ENCODE peak calls at places on chromosomes 1 and 21, in eight cellular contexts. W, D, T, Y, M, R, X and K are unnamed samples.

GRCh38 chr1:191608367-191608766 is 549.9 kb upstream of the RGS18 start:
- DNase-seq in X (no peak), Y (peak; percentile 2), T (no peak), R (no peak), D (no peak), M (no peak), W (no peak), K (no peak)

GRCh38 chr1:18203645-18204044 is 96.0 kb downstream of the IGSF21 start:
- DNase-seq in D (no peak), M (no peak), X (no peak), R (no peak), Y (no peak), T (no peak), W (no peak), K (no peak)

GRCh38 chr1:213659580-213660547 is 327.9 kb upstream of the PROX1 start:
- DNase-seq in D (no peak), Y (no peak), R (no peak), T (no peak), M (no peak), X (no peak), W (no peak), K (no peak)

GRCh38 chr1:53378932-53379661 is 51.2 kb upstream of the LRP8 start:
- DNase-seq in Y (no peak), D (peak; percentile 12), W (no peak), T (no peak), X (peak; percentile 6), M (no peak), R (no peak), K (no peak)

GRCh38 chr1:35929730-35930592 is 944 bp upstream of the AGO3 start:
- DNase-seq in W (no peak), M (no peak), D (no peak), X (peak; percentile 79), R (peak; percentile 71), Y (peak; percentile 55), T (peak; percentile 59), K (peak; percentile 60)

GRCh38 chr1:84347547-84348239 is 46.2 kb downstream of the SAMD13 start:
- DNase-seq in X (no peak), Y (peak; percentile 47), D (no peak), R (no peak), M (no peak), T (peak; percentile 8), W (no peak), K (peak; percentile 58)

GRCh38 chr1:93878501-93878888 is 511 bp downstream of the DNTTIP2 start:
- DNase-seq in D (peak; percentile 68), M (no peak), R (peak; percentile 7), X (peak; percentile 69), Y (peak; percentile 18), W (no peak), T (peak; percentile 6), K (peak; percentile 38)

GRCh38 chr1:13543927-13544556 is 30.2 kb upstream of the LRRC38 start:
- DNase-seq in W (no peak), Y (peak; percentile 0), D (peak; percentile 63), M (no peak), R (peak; percentile 23), T (peak; percentile 17), X (peak; percentile 80), K (peak; percentile 6)

GRCh38 chr1:47621483-47621882 is 183.6 kb downstream of the FOXD2 start:
- DNase-seq in X (peak; percentile 20), M (no peak), W (no peak), T (no peak), Y (no peak), D (no peak), R (no peak), K (no peak)

GRCh38 chr21:15763359-15763758 is 33.6 kb downstream of the USP25 start:
- DNase-seq in M (no peak), X (no peak), T (no peak), W (no peak), Y (no peak), R (no peak), D (no peak), K (no peak)

GRCh38 chr21:15766952-15767603 is 37.3 kb downstream of the USP25 start:
- DNase-seq in X (no peak), R (no peak), Y (no peak), W (no peak), D (no peak), T (no peak), M (no peak), K (no peak)

GRCh38 chr21:15768045-15768601 is 38.3 kb downstream of the USP25 start:
- DNase-seq in Y (no peak), D (no peak), M (no peak), W (no peak), T (no peak), R (no peak), X (no peak), K (no peak)

GRCh38 chr21:15761508-15762100 is 31.8 kb downstream of the USP25 start:
- DNase-seq in R (no peak), D (no peak), W (no peak), T (no peak), M (no peak), X (no peak), Y (no peak), K (no peak)

GRCh38 chr21:15764878-15765277 is 35.1 kb downstream of the USP25 start:
- DNase-seq in T (no peak), Y (no peak), M (no peak), R (no peak), X (no peak), W (no peak), D (no peak), K (no peak)
- H3K4me3 ChIP-seq in T (no peak overlapping the region), Y (no peak overlapping the region), M (no peak overlapping the region), R (no peak overlapping the region), X (no peak overlapping the region), W (no peak overlapping the region), D (no peak overlapping the region), K (no peak overlapping the region)

GRCh38 chr21:42255825-42256224 is 36.9 kb downstream of the ABCG1 start:
- DNase-seq in X (no peak), R (no peak), M (no peak), D (no peak), W (no peak), T (no peak), Y (no peak), K (no peak)
- TF ChIP-seq CTCF in X (no peak), R (no peak), M (no peak), D (no peak), W (no peak), T (peak; percentile 13), Y (no peak), K (no peak)

GRCh38 chr1:55684131-55684650 is 469.0 kb upstream of the USP24 start:
- DNase-seq in X (no peak), W (no peak), M (no peak), Y (no peak), D (no peak), R (no peak), T (no peak), K (no peak)
- H3K4me3 ChIP-seq in X (no peak overlapping the region), W (no peak overlapping the region), M (no peak overlapping the region), Y (no peak overlapping the region), D (no peak overlapping the region), R (no peak overlapping the region), T (no peak overlapping the region), K (no peak overlapping the region)

DNA sequence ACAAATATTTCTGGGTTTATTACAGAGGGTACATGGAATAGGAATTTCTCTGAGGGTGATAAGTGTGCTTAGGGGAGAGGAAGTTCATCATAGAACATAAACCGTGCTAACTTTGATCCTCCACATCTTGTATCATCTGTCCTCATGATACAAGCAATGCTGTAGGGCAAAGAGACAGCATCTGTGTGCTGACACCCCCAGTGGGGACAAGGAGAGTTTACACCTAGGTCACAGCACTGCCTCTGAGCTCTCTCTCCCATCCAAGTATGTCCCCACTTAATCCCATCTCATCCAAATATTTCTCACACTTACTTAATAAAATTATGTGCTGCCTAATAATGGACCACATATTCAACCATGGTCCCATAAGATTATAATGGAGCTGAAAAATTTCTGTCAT is 4.3 kb upstream of the TEDDM1 start:
- DNase-seq in T (no peak), D (no peak), M (no peak), Y (no peak), R (no peak), X (no peak), W (no peak), K (no peak)
- TF ChIP-seq CTCF in T (no peak), D (no peak), M (no peak), Y (no peak), R (no peak), X (no peak), W (no peak), K (no peak)

GRCh38 chr1:156480411-156481192 is 20.0 kb downstream of the MEF2D start:
- DNase-seq in W (no peak), R (peak; percentile 59), M (no peak), D (peak; percentile 75), T (peak; percentile 26), X (no peak), Y (no peak), K (peak; percentile 49)
- H3K4me3 ChIP-seq in W (no peak overlapping the region), R (no peak overlapping the region), M (no peak overlapping the region), D (no peak overlapping the region), T (no peak overlapping the region), X (no peak overlapping the region), Y (no peak overlapping the region), K (no peak overlapping the region)

GRCh38 chr1:11681071-11681771 is at the start of gene MAD2L2:
- DNase-seq in D (peak; percentile 95), Y (peak; percentile 52), X (peak; percentile 90), T (peak; percentile 76), R (peak; percentile 83), M (no peak), W (peak; percentile 32), K (peak; percentile 79)
- TF ChIP-seq CTCF in D (no peak), Y (no peak), X (no peak), T (no peak), R (no peak), M (no peak), W (no peak), K (no peak)

DNA sequence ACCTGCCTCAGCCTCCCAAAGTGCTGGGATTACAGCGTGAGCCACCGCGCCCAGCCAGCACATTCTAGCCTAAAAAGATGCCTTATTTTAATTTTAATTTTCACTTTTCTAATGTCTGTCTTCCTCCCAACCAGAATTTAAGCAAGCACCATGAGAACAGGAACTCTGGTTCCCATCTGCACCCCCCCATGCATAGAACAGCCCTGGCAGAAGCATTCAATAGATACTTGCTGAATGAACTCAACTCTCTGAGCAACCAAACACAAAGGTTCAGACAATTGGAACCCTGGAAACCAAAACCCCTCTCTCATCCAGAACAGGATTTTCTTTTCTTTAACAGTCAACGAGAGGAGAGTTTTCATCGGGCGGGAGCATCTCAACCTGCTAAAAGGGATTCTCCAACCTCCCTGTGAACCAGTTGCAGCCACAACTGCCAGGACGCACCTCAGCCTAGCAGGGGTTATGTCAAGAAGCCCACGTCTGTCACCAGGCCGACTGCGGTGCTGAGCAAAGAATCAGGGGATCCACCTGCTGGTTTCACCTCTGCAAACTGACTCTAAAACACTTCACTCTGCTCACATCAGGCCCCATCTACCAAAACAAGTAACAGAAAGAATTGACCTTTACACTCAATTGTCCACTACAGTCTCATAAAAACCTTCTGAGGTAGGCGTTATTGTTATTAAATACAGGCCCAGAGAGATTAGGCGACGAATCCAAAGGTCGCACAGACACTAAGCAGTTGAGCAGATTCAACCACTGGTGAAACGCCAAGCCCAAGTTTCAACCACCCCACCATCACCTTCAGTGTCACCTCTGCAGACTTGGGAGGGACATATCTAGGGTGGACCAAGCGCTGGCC is 1.7 kb downstream of the KIAA2013 start:
- DNase-seq in T (no peak), D (no peak), Y (no peak), X (no peak), M (no peak), W (no peak), R (no peak), K (no peak)
- H3K4me3 ChIP-seq in T (peak overlapping the region; percentile 40), D (peak overlapping the region; percentile 78), Y (peak overlapping the region; percentile 63), X (peak overlapping the region; percentile 77), M (peak overlapping the region; percentile 46), W (peak overlapping the region; percentile 60), R (peak overlapping the region; percentile 60), K (peak overlapping the region; percentile 43)